ENCODE peak calls at places on chromosomes 13 and 19, in eight cellular contexts. U is endothelial cell of umbilical vein, F is IMR-90, M is endodermal cell, Z is fibroblast of lung, I is colonic mucosa, L is Karpas-422, D is GM23248. R is an unnamed sample. For H3K36me3, the result is how much of the 10 kb centered on the place peaks cover.

GRCh38 chr13:87128006-87128405 is 543.2 kb upstream of the SLITRK5 start:
- DNase-seq in Z (peak), M (peak), I (no peak), F (peak), D (peak), L (no peak), U (no peak), R (no peak)

GRCh38 chr13:94674609-94675348 is 37.6 kb downstream of the SOX21 start:
- DNase-seq in F (peak), Z (peak), L (peak), D (peak), M (peak), I (peak), U (peak), R (no peak)

GRCh38 chr19:13985771-13986347 is 20.3 kb downstream of the RFX1 start:
- DNase-seq in M (no peak), F (no peak), D (no peak), I (no peak), L (peak), Z (no peak), U (no peak), R (no peak)

GRCh38 chr13:113584870-113585671 is 518 bp downstream of the TFDP1 start:
- DNase-seq in M (peak), U (no peak), I (peak), F (no peak), D (peak), L (peak), Z (no peak), R (peak)

GRCh38 chr19:45323671-45324081 is 1.0 kb upstream of the CKM start:
- DNase-seq in Z (no peak), F (no peak), M (peak), D (peak), I (no peak), U (no peak), L (no peak), R (no peak)

GRCh38 chr13:79435549-79435948 is 29.5 kb upstream of the RBM26 start:
- DNase-seq in Z (peak), L (no peak), D (peak), M (no peak), I (no peak), F (peak), U (peak), R (no peak)

GRCh38 chr13:103965506-103966243 is 899.5 kb upstream of the SLC10A2 start:
- DNase-seq in L (no peak), I (no peak), Z (no peak), M (no peak), U (no peak), F (no peak), D (no peak), R (no peak)

GRCh38 chr19:45643927-45644771 is 5.0 kb upstream of the EML2 start:
- DNase-seq in I (no peak), L (peak), Z (no peak), M (peak), U (no peak), D (no peak), F (no peak), R (no peak)

GRCh38 chr19:34366670-34367423 is 1.9 kb downstream of the GPI start:
- DNase-seq in I (peak), Z (peak), D (peak), U (no peak), L (no peak), M (no peak), F (peak), R (no peak)

GRCh38 chr13:59483441-59484116 is 680.1 kb downstream of the DIAPH3 start:
- DNase-seq in M (peak), F (peak), L (no peak), D (no peak), Z (peak), U (peak), I (no peak), R (no peak)

GRCh38 chr13:51000058-51000457 is 90.5 kb downstream of the RNASEH2B start:
- DNase-seq in Z (peak), I (no peak), L (no peak), F (no peak), D (peak), M (no peak), U (no peak), R (no peak)

GRCh38 chr19:3826163-3826562 is 40.0 kb upstream of the MATK start:
- DNase-seq in L (no peak), I (no peak), U (no peak), Z (no peak), M (no peak), D (no peak), F (no peak), R (no peak)

GRCh38 chr13:33999830-34000605 is 182.1 kb downstream of the RFC3 start:
- DNase-seq in M (no peak), Z (peak), L (no peak), I (no peak), F (no peak), D (peak), U (no peak), R (no peak)

GRCh38 chr13:32245555-32245954 is 69.6 kb downstream of the ZAR1L start:
- DNase-seq in M (no peak), Z (no peak), U (no peak), L (no peak), D (no peak), I (no peak), F (no peak), R (no peak)

GRCh38 chr13:37769078-37769477 is 100.5 kb downstream of the TRPC4 start:
- DNase-seq in M (no peak), U (no peak), I (no peak), Z (no peak), D (peak), L (no peak), F (no peak), R (no peak)

GRCh38 chr13:79187917-79188699 is 217.9 kb downstream of the RBM26 start:
- DNase-seq in F (no peak), U (no peak), I (no peak), M (no peak), D (no peak), L (no peak), Z (no peak), R (no peak)

GRCh38 chr13:106986033-106986484 is 418.1 kb upstream of the ARGLU1 start:
- DNase-seq in F (peak), Z (peak), L (no peak), I (no peak), U (no peak), M (peak), D (peak), R (no peak)

GRCh38 chr19:38122402-38123093 is 101.5 kb downstream of the DPF1 start:
- DNase-seq in L (no peak), I (no peak), D (no peak), U (no peak), M (no peak), F (no peak), Z (no peak), R (no peak)

GRCh38 chr13:112106467-112107141 is 39.7 kb downstream of the SOX1 start:
- DNase-seq in I (no peak), D (no peak), Z (no peak), U (no peak), F (no peak), L (no peak), M (peak), R (no peak)

GRCh38 chr13:76912476-76912875 is 26.3 kb upstream of the KCTD12 start:
- DNase-seq in Z (no peak), U (no peak), M (no peak), D (no peak), I (no peak), F (no peak), L (no peak), R (no peak)

GRCh38 chr13:59111711-59112110 is 1052.0 kb downstream of the DIAPH3 start:
- DNase-seq in D (peak), U (peak), Z (peak), M (no peak), L (no peak), F (peak), I (no peak), R (no peak)

GRCh38 chr13:82447452-82448030 is 1434.7 kb downstream of the SLITRK1 start:
- DNase-seq in U (no peak), D (no peak), F (no peak), L (no peak), Z (no peak), I (no peak), M (no peak), R (no peak)
- H3K9ac ChIP-seq in U (no peak), D (no peak), F (no peak), L (no peak), Z (no peak), I (no peak), M (no peak), R (no peak)

GRCh38 chr13:21326155-21327030 is 132.7 kb downstream of the ZDHHC20 start:
- DNase-seq in I (peak), U (peak), M (peak), D (peak), F (peak), Z (peak), L (no peak), R (no peak)

GRCh38 chr13:21322988-21323387 is 136.1 kb downstream of the ZDHHC20 start:
- DNase-seq in U (no peak), D (no peak), F (no peak), I (no peak), M (no peak), Z (no peak), L (no peak), R (no peak)

GRCh38 chr13:21328201-21328600 is 130.9 kb downstream of the ZDHHC20 start:
- DNase-seq in D (no peak), Z (no peak), M (peak), U (no peak), F (no peak), I (no peak), L (no peak), R (no peak)

GRCh38 chr13:21322304-21322965 is 136.7 kb downstream of the ZDHHC20 start:
- DNase-seq in D (no peak), L (no peak), F (no peak), Z (no peak), U (no peak), M (no peak), I (no peak), R (no peak)

GRCh38 chr13:21324793-21325192 is 134.3 kb downstream of the ZDHHC20 start:
- DNase-seq in D (no peak), I (no peak), U (no peak), L (no peak), M (no peak), F (no peak), Z (no peak), R (no peak)
- H3K36me3 ChIP-seq in D (under half), I (under half), U (under half), L (under half), M (under half), F (under half), Z (under half), R (under half)

DNA sequence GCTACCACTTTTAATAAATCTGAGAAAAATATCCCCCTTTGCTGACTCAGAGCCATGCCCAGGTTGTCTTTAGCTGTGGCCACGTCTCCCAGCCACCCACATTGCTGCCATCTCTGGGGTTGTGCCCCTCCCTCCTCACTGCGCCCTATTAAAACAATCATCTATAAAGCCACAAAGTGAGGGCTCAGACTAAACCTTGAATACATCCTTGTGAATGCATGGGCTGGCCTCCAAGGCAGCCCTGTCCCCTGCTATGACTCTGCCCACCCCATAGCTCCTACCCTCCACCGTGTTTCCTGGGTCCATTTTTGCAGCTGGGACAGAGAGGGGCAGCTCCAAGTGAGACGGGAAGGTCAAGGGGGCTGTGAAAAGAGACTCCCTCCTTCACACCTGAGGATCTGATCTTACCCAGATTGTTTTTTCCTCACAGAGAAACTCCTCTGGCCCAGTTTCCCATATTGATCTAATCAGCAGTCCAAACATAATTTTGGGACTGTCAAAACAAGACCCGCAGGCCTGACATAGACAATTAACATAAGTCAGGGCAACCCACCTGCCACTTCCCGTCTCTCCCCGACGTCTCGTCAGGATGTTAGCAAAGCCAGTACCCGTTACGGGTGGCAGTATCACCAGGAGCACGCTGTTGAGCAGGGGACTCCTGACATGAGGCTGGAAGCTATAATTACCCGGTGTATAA is 199.0 kb downstream of the KATNAL1 start:
- DNase-seq in U (no peak), I (no peak), F (no peak), M (no peak), L (no peak), Z (no peak), D (no peak), R (no peak)
- H3K9ac ChIP-seq in U (no peak), I (peak), F (no peak), M (no peak), L (no peak), Z (no peak), D (no peak), R (no peak)

GRCh38 chr19:17779281-17779930 is 15.5 kb upstream of the B3GNT3 start:
- DNase-seq in F (peak), D (peak), U (no peak), Z (peak), I (peak), L (no peak), M (peak), R (no peak)
- H3K36me3 ChIP-seq in F (under half), D (under half), U (under half), Z (under half), I (under half), L (under half), M (under half), R (under half)

DNA sequence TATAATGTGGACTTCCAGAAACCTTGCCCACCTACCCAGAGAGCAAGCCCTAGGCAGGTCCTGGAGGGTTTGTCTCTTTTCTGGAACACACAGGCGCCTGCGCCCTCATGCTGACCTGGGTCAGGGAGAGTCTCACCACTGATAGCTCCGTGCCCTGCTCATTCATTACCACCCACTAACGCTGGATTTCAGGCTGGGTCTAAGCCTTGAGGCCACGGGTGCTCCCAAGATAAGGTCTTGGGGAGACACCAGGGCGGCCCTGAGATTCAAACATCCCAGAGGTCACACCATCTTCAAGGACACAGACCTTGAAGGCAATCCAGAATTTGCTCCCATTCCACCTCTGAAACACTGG is 5.1 kb downstream of the S1PR2 start:
- DNase-seq in U (no peak), I (no peak), Z (no peak), L (no peak), D (no peak), F (no peak), M (no peak), R (no peak)
- H3K9ac ChIP-seq in U (no peak), I (no peak), Z (peak), L (no peak), D (peak), F (peak), M (no peak), R (no peak)

GRCh38 chr19:1636325-1637236 is 15.8 kb downstream of the TCF3 start:
- DNase-seq in I (no peak), Z (no peak), F (no peak), M (no peak), U (no peak), D (no peak), L (no peak), R (no peak)
- H3K36me3 ChIP-seq in I (under half), Z (under half), F (half or more), M (half or more), U (under half), D (under half), L (under half), R (under half)

DNA sequence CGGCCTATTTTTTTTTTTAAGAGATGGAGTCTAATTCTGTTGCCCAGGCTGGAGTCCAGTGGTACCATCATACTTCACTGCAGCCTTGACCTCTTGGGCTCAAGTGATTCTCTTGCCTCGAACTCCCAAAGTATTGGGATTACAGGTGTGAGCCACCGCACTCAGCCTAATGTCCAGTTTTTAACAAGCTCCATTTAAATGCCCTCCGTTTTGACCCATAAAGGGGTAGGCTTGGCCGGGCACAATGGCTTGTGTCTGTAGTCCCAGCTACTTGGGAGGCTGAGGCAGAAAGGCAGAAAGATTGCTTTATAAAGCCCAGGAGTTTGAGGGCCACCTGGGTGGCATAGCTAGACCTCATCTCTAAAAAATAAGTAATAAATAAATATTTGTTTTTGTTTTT is 11.8 kb downstream of the LDLR start:
- DNase-seq in F (no peak), L (no peak), D (no peak), Z (no peak), I (no peak), U (no peak), M (no peak), R (no peak)
- H3K9ac ChIP-seq in F (no peak), L (no peak), D (no peak), Z (no peak), I (no peak), U (no peak), M (no peak), R (no peak)

GRCh38 chr19:39382991-39383828 is 7.7 kb downstream of the PAF1 start:
- DNase-seq in L (no peak), I (no peak), Z (no peak), M (no peak), D (no peak), F (no peak), U (no peak), R (no peak)
- H3K36me3 ChIP-seq in L (under half), I (under half), Z (under half), M (half or more), D (under half), F (half or more), U (under half), R (half or more)

DNA sequence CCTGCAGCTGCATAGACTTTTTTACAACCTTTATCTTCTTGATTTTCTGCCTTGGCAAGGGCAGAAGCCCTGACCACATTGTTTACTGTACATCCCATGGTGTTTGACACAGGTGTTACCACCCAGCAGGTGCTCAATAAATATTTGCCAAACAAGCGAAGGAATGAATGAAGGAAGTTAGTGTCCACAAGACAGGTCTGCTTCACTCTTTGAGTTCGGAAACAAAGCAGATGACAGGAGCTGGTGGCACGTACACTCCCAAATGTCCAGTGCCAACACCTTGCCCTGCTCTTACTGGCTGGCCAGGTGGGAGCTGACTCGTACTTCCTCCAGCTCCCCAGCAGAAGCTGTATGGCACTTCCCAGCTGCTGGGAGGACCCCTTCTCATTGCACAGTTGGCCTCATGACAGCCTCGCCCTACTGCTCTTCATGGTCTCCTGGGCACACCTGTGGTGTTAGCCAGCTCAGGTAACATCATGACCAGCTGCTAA is 22.0 kb upstream of the MUC16 start:
- DNase-seq in F (no peak), D (no peak), Z (no peak), U (no peak), M (no peak), L (no peak), I (no peak), R (no peak)
- H3K9ac ChIP-seq in F (no peak), D (no peak), Z (no peak), U (no peak), M (no peak), L (no peak), I (no peak), R (no peak)

DNA sequence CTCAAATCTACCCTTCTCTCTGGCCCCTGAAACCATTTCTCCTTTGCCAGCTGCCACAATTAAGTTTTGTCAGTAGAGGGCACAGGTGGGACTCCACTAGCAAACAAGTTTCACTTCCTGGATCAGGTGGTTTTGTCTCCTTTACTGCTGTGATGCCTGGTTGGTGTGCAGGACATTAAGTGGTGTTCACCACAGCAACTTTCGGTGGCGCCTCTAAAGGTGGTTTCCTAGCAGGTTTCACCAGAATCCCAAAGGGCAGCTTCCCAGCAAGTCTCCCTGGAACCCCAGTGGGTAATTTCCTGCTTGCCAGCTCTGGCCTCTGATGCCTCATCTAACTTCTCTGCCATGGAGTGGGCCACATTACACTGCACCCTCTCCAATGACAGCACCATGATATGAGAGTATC is 16.6 kb downstream of the MED4 start:
- DNase-seq in D (peak), F (no peak), I (no peak), L (peak), U (peak), Z (peak), M (peak), R (no peak)
- H3K36me3 ChIP-seq in D (half or more), F (under half), I (under half), L (half or more), U (under half), Z (under half), M (half or more), R (under half)

R was measured in kidney.